ENCODE peak calls at places on chromosomes 5 and 9, in six cellular contexts. R is kidney epithelial cell, F is suprapubic skin, G is upper lobe of right lung, O is tibial nerve, B is cardiac muscle cell. W is an unnamed sample.

GRCh38 chr9:113929634-113930092 is 53.6 kb downstream of the ZNF618 start:
- DNase-seq in R (no peak), F (no peak), G (no peak), O (peak; percentile 1), B (no peak), W (peak; percentile 88)

GRCh38 chr5:146541956-146542849 is 26.2 kb upstream of the GPR151 start:
- DNase-seq in R (peak; percentile 21), F (peak; percentile 70), G (peak; percentile 78), O (peak; percentile 79), B (peak; percentile 82), W (peak; percentile 62)

GRCh38 chr5:75667586-75667985 is 49.7 kb downstream of the POC5 start:
- DNase-seq in R (no peak), F (no peak), G (no peak), O (no peak), B (no peak), W (no peak)

GRCh38 chr5:96257904-96258303 is 175.1 kb downstream of the PCSK1 start:
- DNase-seq in R (peak; percentile 41), F (no peak), G (no peak), O (no peak), B (no peak), W (peak; percentile 57)

GRCh38 chr9:116549061-116549664 is 137.9 kb upstream of the TRIM32 start:
- DNase-seq in R (peak; percentile 88), F (peak; percentile 88), G (peak; percentile 86), O (peak; percentile 38), B (no peak), W (peak; percentile 96)

GRCh38 chr5:64506567-64507321 is 929 bp downstream of the RGS7BP start:
- DNase-seq in R (no peak), F (no peak), G (no peak), O (no peak), B (peak; percentile 24), W (no peak)

GRCh38 chr9:37413311-37413710 is 9.2 kb upstream of the GRHPR start:
- DNase-seq in R (no peak), F (no peak), G (no peak), O (no peak), B (no peak), W (no peak)

GRCh38 chr9:38689678-38690077 is 30.3 kb downstream of the FAM240B start:
- DNase-seq in R (no peak), F (no peak), G (no peak), O (no peak), B (no peak), W (no peak)

GRCh38 chr5:124755565-124755964 is 9.1 kb upstream of the ZNF608 start:
- DNase-seq in R (no peak), F (no peak), G (no peak), O (no peak), B (no peak), W (no peak)

GRCh38 chr9:111904889-111905288 is 8.3 kb downstream of the UGCG start:
- DNase-seq in R (no peak), F (no peak), G (no peak), O (no peak), B (no peak), W (no peak)

GRCh38 chr5:170070556-170071412 is 34.9 kb upstream of the FOXI1 start:
- DNase-seq in R (no peak), F (no peak), G (no peak), O (peak; percentile 16), B (peak; percentile 82), W (peak; percentile 4)

GRCh38 chr5:158431369-158432029 is 572.6 kb upstream of the CLINT1 start:
- DNase-seq in R (no peak), F (no peak), G (no peak), O (no peak), B (no peak), W (no peak)

GRCh38 chr9:86513429-86513828 is 159.2 kb upstream of the TUT7 start:
- DNase-seq in R (no peak), F (no peak), G (no peak), O (no peak), B (no peak), W (no peak)

GRCh38 chr5:65926276-65926761 is at the start of gene ERBIN:
- DNase-seq in R (no peak), F (peak; percentile 93), G (peak; percentile 94), O (peak; percentile 76), B (peak; percentile 69), W (peak; percentile 65)

GRCh38 chr9:76828462-76828861 is 64.2 kb downstream of the PCA3 start:
- DNase-seq in R (no peak), F (no peak), G (no peak), O (no peak), B (no peak), W (no peak)

GRCh38 chr5:97838214-97838613 is 655.2 kb upstream of the RIOK2 start:
- DNase-seq in R (peak; percentile 86), F (no peak), G (no peak), O (no peak), B (no peak), W (peak; percentile 97)

GRCh38 chr5:72908666-72909065 is 47.2 kb upstream of the FCHO2 start:
- DNase-seq in R (no peak), F (no peak), G (no peak), O (no peak), B (no peak), W (no peak)

GRCh38 chr5:35867998-35868397 is 11.3 kb downstream of the IL7R start:
- DNase-seq in R (no peak), F (no peak), G (no peak), O (no peak), B (no peak), W (no peak)

GRCh38 chr9:123373447-123373923 is 17.5 kb downstream of the CRB2 start:
- DNase-seq in R (no peak), F (no peak), G (no peak), O (no peak), B (no peak), W (no peak)

GRCh38 chr5:68499952-68500351 is 284.4 kb downstream of the PIK3R1 start:
- DNase-seq in R (no peak), F (no peak), G (no peak), O (no peak), B (no peak), W (peak; percentile 45)

DNA sequence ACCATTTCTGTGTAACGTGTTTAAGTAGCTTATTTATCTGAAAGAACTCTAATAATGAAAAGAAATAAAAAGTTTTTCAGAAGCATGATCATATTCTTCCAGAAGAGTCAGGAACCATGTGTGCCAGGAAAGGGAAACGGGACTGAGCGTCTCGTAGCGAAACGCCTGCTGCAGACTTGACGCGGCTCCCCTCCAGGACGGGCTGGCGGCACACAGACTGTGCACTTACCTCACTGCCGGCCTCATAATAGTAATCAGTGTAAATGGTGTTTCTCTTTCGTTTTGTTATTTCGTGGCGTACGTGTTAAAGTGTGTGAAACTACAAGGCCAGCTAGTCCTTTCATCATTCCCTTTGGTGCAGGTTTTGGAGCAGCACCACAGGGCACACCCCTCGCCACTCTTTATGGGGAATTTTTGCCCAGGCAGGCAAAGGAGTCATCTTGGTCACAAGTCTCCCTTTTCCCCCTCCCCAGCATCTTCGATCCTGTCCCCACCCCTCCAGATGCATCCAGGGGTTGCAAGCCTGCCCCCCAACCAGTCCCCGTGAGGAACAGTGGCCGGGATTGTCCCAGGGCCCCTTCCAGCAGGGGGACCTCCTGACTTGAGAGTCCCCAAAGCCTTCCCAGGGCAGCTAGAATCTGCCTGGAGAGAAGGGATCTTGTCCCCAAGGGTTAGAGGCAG is 233.1 kb downstream of the FANCC start:
- DNase-seq in R (no peak), F (peak; percentile 55), G (peak; percentile 52), O (no peak), B (no peak), W (no peak)
- H3K4me3 ChIP-seq in R (no peak overlapping the region), F (no peak overlapping the region), G (no peak overlapping the region), O (no peak overlapping the region), B (no peak overlapping the region), W (no peak overlapping the region)

GRCh38 chr9:20990867-20991266 is 40.6 kb downstream of the HACD4 start:
- DNase-seq in R (no peak), F (no peak), G (no peak), O (peak; percentile 44), B (no peak), W (no peak)
- H3K36me3 ChIP-seq in R (no peaks in the 10 kb centered on the region), F (peaks cover 10% of the 10 kb centered on the region), G (peaks cover 10% of the 10 kb centered on the region), O (no peaks in the 10 kb centered on the region), B (peaks cover 28% of the 10 kb centered on the region), W (peaks cover 5% of the 10 kb centered on the region)

GRCh38 chr9:35488019-35488418 is 1.9 kb upstream of the RUSC2 start:
- DNase-seq in R (no peak), F (no peak), G (no peak), O (no peak), B (no peak), W (no peak)

GRCh38 chr9:35490910-35491465 is 1.1 kb downstream of the RUSC2 start:
- DNase-seq in R (no peak), F (no peak), G (no peak), O (no peak), B (no peak), W (peak; percentile 43)

GRCh38 chr9:35489313-35490154 is at the start of gene RUSC2:
- DNase-seq in R (peak; percentile 34), F (peak; percentile 90), G (peak; percentile 94), O (peak; percentile 69), B (peak; percentile 97), W (peak; percentile 70)

GRCh38 chr9:35488566-35489312 is 1.2 kb upstream of the RUSC2 start:
- DNase-seq in R (no peak), F (no peak), G (no peak), O (no peak), B (no peak), W (no peak)

GRCh38 chr9:35490155-35490909 is 421 bp downstream of the RUSC2 start:
- DNase-seq in R (no peak), F (peak; percentile 74), G (no peak), O (no peak), B (peak; percentile 27), W (no peak)
- TF ChIP-seq CTCF in R (no peak), F (peak; percentile 14), G (no peak), O (no peak), B (no peak), W (peak; percentile 10)

GRCh38 chr5:180649297-180650039 is at the start of gene FLT4:
- DNase-seq in R (no peak), F (peak; percentile 47), G (peak; percentile 54), O (no peak), B (no peak), W (no peak)
- H3K4me3 ChIP-seq in R (peak within 1 kb of the TSS; percentile 14), F (peak within 1 kb of the TSS; percentile 52), G (peak within 1 kb of the TSS; percentile 47), O (peak within 1 kb of the TSS; percentile 23), B (peak within 1 kb of the TSS; percentile 33), W (peak within 1 kb of the TSS; percentile 19)

GRCh38 chr5:27706832-27707231 is 668.4 kb upstream of the CDH9 start:
- DNase-seq in R (peak; percentile 19), F (no peak), G (no peak), O (no peak), B (no peak), W (peak; percentile 82)

GRCh38 chr5:27702339-27702820 is 664.0 kb upstream of the CDH9 start:
- DNase-seq in R (peak; percentile 55), F (no peak), G (no peak), O (no peak), B (peak; percentile 14), W (peak; percentile 21)
- H3K36me3 ChIP-seq in R (no peaks in the 10 kb centered on the region), F (no peaks in the 10 kb centered on the region), G (no peaks in the 10 kb centered on the region), O (no peaks in the 10 kb centered on the region), B (no peaks in the 10 kb centered on the region), W (no peaks in the 10 kb centered on the region)

DNA sequence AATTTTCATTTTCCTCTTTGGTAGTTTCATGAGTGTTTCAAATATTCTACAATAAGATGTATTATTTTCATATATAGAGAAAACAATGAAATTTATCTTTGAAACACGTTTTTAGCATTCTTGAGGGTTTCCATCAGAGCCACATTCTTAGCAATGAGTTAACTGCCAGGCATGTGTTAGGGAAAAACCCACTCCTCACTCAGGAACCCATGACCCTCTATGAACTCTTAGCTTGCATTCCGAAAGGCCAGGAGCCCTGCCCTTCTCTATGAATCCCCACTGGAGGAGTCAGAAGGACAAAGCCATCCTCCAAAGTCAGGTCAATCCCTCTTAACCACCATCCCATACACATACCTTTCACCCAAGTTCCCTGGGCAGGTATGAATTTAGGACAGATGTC is 57.5 kb downstream of the ADAMTS12 start:
- DNase-seq in R (no peak), F (no peak), G (no peak), O (no peak), B (no peak), W (no peak)
- TF ChIP-seq CTCF in R (no peak), F (no peak), G (no peak), O (no peak), B (no peak), W (no peak)

W was measured in bronchial epithelial cell.